ENCODE peak calls at places on chromosomes 13 and 19, in ten cellular contexts. G is COR-L47; M is naive thymus-derived CD8-positive, alpha-beta T cell; J is stimulated activated CD8-positive, alpha-beta memory T cell treated with anti-CD3 and anti-CD28 coated beads, Interleukin-2, amount 100 ng/mL, for 48 hours; X is DMS 273 treated with DMSO at 0.1 percent for 48 hours; A is GM23248; Q is head of caudate nucleus; C is left cardiac atrium; O is tibial nerve; Y is DMS153. Z is an unnamed sample.

GRCh38 chr19:57282011-57282636 is 1.8 kb downstream of the ZNF460 start:
- DNase-seq in Q (no peak), O (no peak), J (no peak), A (no peak), C (no peak), Y (no peak), G (no peak), X (no peak), M (no peak), Z (no peak)

GRCh38 chr13:81795710-81796109 is 1454.8 kb upstream of the SPRY2 start:
- DNase-seq in O (no peak), M (no peak), G (no peak), X (no peak), Y (no peak), Q (no peak), J (no peak), A (no peak), C (no peak), Z (no peak)

GRCh38 chr13:48110132-48110868 is 15.4 kb upstream of the MED4 start:
- DNase-seq in X (no peak), G (no peak), M (no peak), A (peak; percentile 5), Q (no peak), C (no peak), Y (no peak), J (no peak), O (no peak), Z (no peak)

GRCh38 chr13:41085961-41086360 is 24.7 kb downstream of the WBP4 start:
- DNase-seq in O (no peak), X (no peak), A (no peak), C (no peak), M (no peak), Q (no peak), Y (no peak), J (no peak), G (no peak), Z (no peak)

GRCh38 chr19:39277598-39277997 is 9.4 kb downstream of the IFNL2 start:
- DNase-seq in G (no peak), X (no peak), O (no peak), Y (no peak), C (no peak), Q (no peak), A (peak; percentile 5), J (no peak), M (no peak), Z (no peak)

GRCh38 chr13:113657851-113658741 is at the start of gene ATP4B:
- DNase-seq in O (no peak), X (no peak), J (no peak), M (no peak), Q (no peak), Y (no peak), G (no peak), C (no peak), A (no peak), Z (no peak)

GRCh38 chr19:55606817-55607216 is 1.4 kb downstream of the ZNF865 start:
- DNase-seq in Y (no peak), G (no peak), C (no peak), O (no peak), J (no peak), Q (no peak), A (no peak), X (no peak), M (no peak), Z (no peak)

GRCh38 chr19:10431254-10431942 is 11.1 kb downstream of the PDE4A start:
- DNase-seq in G (no peak), C (no peak), J (no peak), X (no peak), Y (no peak), A (peak; percentile 47), Q (no peak), M (no peak), O (no peak), Z (no peak)

GRCh38 chr13:78680611-78681010 is 21.7 kb upstream of the OBI1 start:
- DNase-seq in J (no peak), M (no peak), Y (no peak), Q (no peak), C (no peak), G (peak; percentile 11), X (peak; percentile 49), A (no peak), O (no peak), Z (no peak)

GRCh38 chr13:31970237-31970930 is 61.2 kb upstream of the FRY start:
- DNase-seq in X (no peak), O (no peak), C (no peak), J (no peak), A (peak; percentile 90), Q (no peak), Y (no peak), M (no peak), G (no peak), Z (no peak)

GRCh38 chr13:112774448-112774792 is 84.6 kb downstream of the ATP11A start:
- DNase-seq in O (no peak), M (no peak), X (no peak), G (no peak), Y (no peak), J (no peak), Q (no peak), C (no peak), A (no peak), Z (no peak)

GRCh38 chr19:7931221-7932061 is 5.5 kb upstream of the CTXN1 start:
- DNase-seq in Q (peak; percentile 50), Y (no peak), C (peak; percentile 26), O (no peak), X (no peak), A (no peak), G (no peak), J (no peak), M (no peak), Z (no peak)

GRCh38 chr19:30682576-30683536 is 310.7 kb downstream of the ZNF536 start:
- DNase-seq in Q (peak; percentile 82), C (peak; percentile 69), A (peak; percentile 94), Y (no peak), O (peak; percentile 91), G (peak; percentile 23), X (peak; percentile 76), J (peak; percentile 25), M (peak; percentile 42), Z (peak; percentile 27)

GRCh38 chr13:27442071-27442647 is 8.2 kb downstream of the MTIF3 start:
- DNase-seq in J (no peak), G (no peak), X (no peak), Y (no peak), C (no peak), O (no peak), M (no peak), Q (no peak), A (no peak), Z (no peak)

GRCh38 chr13:79703772-79704171 is 222.8 kb downstream of the NDFIP2 start:
- DNase-seq in X (no peak), C (no peak), Q (no peak), Y (no peak), G (no peak), A (no peak), M (no peak), O (no peak), J (no peak), Z (no peak)

GRCh38 chr13:106143392-106143791 is 392.1 kb downstream of the EFNB2 start:
- DNase-seq in A (no peak), C (no peak), X (no peak), G (no peak), M (no peak), O (no peak), J (no peak), Y (no peak), Q (no peak), Z (no peak)

GRCh38 chr19:27676334-27676733 is 1536.6 kb downstream of the UQCRFS1 start:
- DNase-seq in C (no peak), O (no peak), M (no peak), A (no peak), Q (no peak), J (no peak), Y (no peak), X (no peak), G (no peak), Z (no peak)

GRCh38 chr13:46637213-46637612 is 84.2 kb downstream of the LRCH1 start:
- DNase-seq in C (no peak), G (no peak), O (no peak), J (no peak), X (no peak), M (no peak), Y (no peak), A (no peak), Q (no peak), Z (no peak)

GRCh38 chr13:37201081-37201480 is 95.6 kb upstream of the CSNK1A1L start:
- DNase-seq in A (no peak), Y (no peak), G (no peak), C (no peak), X (no peak), Q (no peak), J (no peak), M (no peak), O (no peak), Z (no peak)

GRCh38 chr13:29922896-29923295 is 72.5 kb upstream of the UBL3 start:
- DNase-seq in Q (no peak), G (no peak), X (no peak), A (peak; percentile 84), M (no peak), C (no peak), J (no peak), Y (no peak), O (no peak), Z (no peak)

GRCh38 chr19:49533551-49534488 is 6.0 kb downstream of the RCN3 start:
- DNase-seq in O (peak; percentile 79), J (peak; percentile 73), M (peak; percentile 74), X (peak; percentile 62), G (peak; percentile 21), Y (no peak), A (peak; percentile 78), Q (peak; percentile 62), C (peak; percentile 83), Z (no peak)

GRCh38 chr19:14061081-14061749 is 661 bp downstream of the PALM3 start:
- DNase-seq in J (no peak), M (no peak), Q (no peak), G (no peak), A (peak; percentile 46), X (no peak), Y (no peak), C (no peak), O (no peak), Z (no peak)

GRCh38 chr19:39372047-39372802 is 18.7 kb downstream of the PAF1 start:
- DNase-seq in M (no peak), G (no peak), Y (no peak), C (peak; percentile 87), A (peak; percentile 96), Q (peak; percentile 69), J (no peak), O (peak; percentile 87), X (no peak), Z (no peak)

GRCh38 chr13:66617786-66618185 is 612.4 kb downstream of the PCDH9 start:
- DNase-seq in C (no peak), X (no peak), Q (no peak), J (no peak), O (no peak), Y (no peak), G (no peak), A (no peak), M (no peak), Z (no peak)

GRCh38 chr19:5115771-5116202 is 146.9 kb downstream of the KDM4B start:
- DNase-seq in Y (no peak), O (no peak), G (no peak), C (peak; percentile 56), J (no peak), X (no peak), M (no peak), Q (no peak), A (peak; percentile 65), Z (no peak)

GRCh38 chr13:106493569-106493968 is 41.9 kb downstream of the EFNB2 start:
- DNase-seq in O (peak; percentile 18), Y (no peak), Q (no peak), G (no peak), J (no peak), C (no peak), A (no peak), M (no peak), X (no peak), Z (no peak)